ENCODE peak calls at places on chromosomes 5 and 9, in six cellular contexts. F is A549; K is stimulated activated CD8-positive, alpha-beta memory T cell treated with anti-CD3 and anti-CD28 coated beads, Interleukin-4, amount 100 ng/mL, for 4 hours; Q is stimulated activated CD4-positive, alpha-beta T cell treated with anti-CD3 and anti-CD28 coated beads, TNF-alpha, amount 100 ng/mL, for 1 hour; O is cardiac fibroblast; S is amniotic stem cell. U is an unnamed sample.

GRCh38 chr9:33320568-33321261 is 30.4 kb downstream of the NFX1 start:
- DNase-seq in K (no peak), S (peak), Q (no peak), F (peak), O (peak), U (peak)

GRCh38 chr9:30504502-30504905 is 1879.9 kb upstream of the ACO1 start:
- DNase-seq in Q (no peak), K (no peak), F (no peak), O (no peak), S (no peak), U (no peak)

GRCh38 chr5:109668237-109668636 is 21.5 kb upstream of the MAN2A1 start:
- DNase-seq in Q (no peak), F (no peak), K (no peak), O (no peak), S (no peak), U (no peak)

GRCh38 chr5:96017951-96018350 is 56.3 kb upstream of the ELL2 start:
- DNase-seq in Q (no peak), F (peak), K (no peak), S (peak), O (peak), U (peak)

GRCh38 chr5:170552486-170553122 is 48.8 kb downstream of the KCNIP1 start:
- DNase-seq in K (no peak), F (no peak), S (no peak), O (peak), Q (no peak), U (peak)

GRCh38 chr9:114470121-114470520 is 35.2 kb downstream of the WHRN start:
- DNase-seq in S (no peak), Q (no peak), O (no peak), F (no peak), K (no peak), U (no peak)

GRCh38 chr5:151699071-151699901 is 12.6 kb upstream of the SPARC start:
- DNase-seq in F (peak), S (peak), O (peak), K (no peak), Q (no peak), U (peak)

GRCh38 chr9:90872835-90873294 is 71.2 kb downstream of the SYK start:
- DNase-seq in K (no peak), F (no peak), S (no peak), Q (no peak), O (no peak), U (no peak)

GRCh38 chr9:135523521-135524129 is 2.4 kb downstream of the LCN1 start:
- DNase-seq in S (no peak), Q (no peak), O (no peak), F (no peak), K (no peak), U (no peak)

GRCh38 chr5:74063821-74064598 is 438.0 kb downstream of the ARHGEF28 start:
- DNase-seq in F (peak), Q (no peak), S (no peak), O (peak), K (no peak), U (peak)

GRCh38 chr9:15244001-15244441 is 63.0 kb downstream of the TTC39B start:
- DNase-seq in Q (no peak), S (peak), O (peak), K (no peak), F (no peak), U (no peak)

GRCh38 chr5:150487199-150488061 is 20.5 kb upstream of the NDST1 start:
- DNase-seq in O (peak), Q (no peak), K (no peak), S (no peak), F (peak), U (no peak)

GRCh38 chr5:77867914-77868313 is 91.8 kb upstream of the TBCA start:
- DNase-seq in K (no peak), Q (no peak), O (no peak), F (no peak), S (no peak), U (no peak)

GRCh38 chr5:139982157-139982974 is 60.7 kb downstream of the NRG2 start:
- DNase-seq in Q (no peak), K (no peak), O (peak), S (no peak), F (no peak), U (no peak)

GRCh38 chr5:32074401-32074800 is 99.7 kb downstream of the GOLPH3 start:
- DNase-seq in K (no peak), F (no peak), Q (no peak), O (no peak), S (no peak), U (no peak)

GRCh38 chr5:88144219-88145040 is 124.2 kb downstream of the TMEM161B start:
- DNase-seq in O (no peak), K (no peak), S (no peak), F (no peak), Q (no peak), U (no peak)

GRCh38 chr5:95761771-95762680 is 30.9 kb downstream of the RHOBTB3 start:
- DNase-seq in K (no peak), O (peak), Q (no peak), S (no peak), F (no peak), U (peak)

GRCh38 chr5:94649874-94650273 is 31.4 kb downstream of the SLF1 start:
- DNase-seq in S (no peak), Q (no peak), K (no peak), O (no peak), F (no peak), U (no peak)

GRCh38 chr5:78626009-78626571 is 22.5 kb downstream of the LHFPL2 start:
- DNase-seq in O (no peak), F (no peak), S (no peak), K (no peak), Q (no peak), U (no peak)

GRCh38 chr5:15499528-15500325 is at the start of gene FBXL7:
- DNase-seq in F (peak), K (no peak), Q (no peak), O (peak), S (peak), U (no peak)

GRCh38 chr5:53095931-53096525 is 13.5 kb downstream of the MOCS2 start:
- DNase-seq in O (peak), F (peak), Q (peak), S (no peak), K (peak), U (peak)

GRCh38 chr9:113154471-113154870 is 3.7 kb downstream of the SLC31A2 start:
- DNase-seq in K (no peak), O (peak), Q (no peak), F (no peak), S (no peak), U (peak)

GRCh38 chr9:38207247-38207778 is 138.3 kb upstream of the SHB start:
- DNase-seq in F (no peak), Q (no peak), S (no peak), K (no peak), O (no peak), U (no peak)

GRCh38 chr9:120904999-120905793 is 21.4 kb downstream of the TRAF1 start:
- DNase-seq in K (no peak), F (no peak), S (no peak), Q (no peak), O (no peak), U (no peak)

GRCh38 chr9:136690841-136691261 is 3.6 kb upstream of the AGPAT2 start:
- DNase-seq in Q (no peak), O (peak), S (no peak), F (no peak), K (no peak), U (no peak)

GRCh38 chr5:127813633-127814171 is 110.5 kb downstream of the CCDC192 start:
- DNase-seq in O (peak), S (peak), K (no peak), F (peak), Q (no peak), U (peak)

GRCh38 chr5:96565843-96566242 is 96.3 kb upstream of the CAST start:
- DNase-seq in F (peak), S (peak), O (peak), K (no peak), Q (no peak), U (peak)

GRCh38 chr5:116600876-116601275 is 26.3 kb upstream of the SEMA6A start:
- DNase-seq in K (no peak), F (no peak), O (peak), Q (no peak), S (no peak), U (peak)

GRCh38 chr9:133341369-133342082 is 5.5 kb upstream of the SURF6 start:
- DNase-seq in S (no peak), O (no peak), K (no peak), F (no peak), Q (no peak), U (no peak)

GRCh38 chr5:88263349-88263748 is 5.3 kb downstream of the TMEM161B start:
- DNase-seq in O (no peak), S (no peak), Q (no peak), F (no peak), K (no peak), U (no peak)

GRCh38 chr5:138490648-138491283 is 25.5 kb downstream of the EGR1 start:
- DNase-seq in K (no peak), S (no peak), O (no peak), F (no peak), Q (no peak), U (no peak)